ENCODE peak calls at places on chromosomes 12 and 14, in five cellular contexts. B is A549, V is upper lobe of right lung, S is heart left ventricle, L is GM12865. F is an unnamed sample.
A peak's percentile ranks its signal among the peaks of the same experiment; 100 is the strongest.

GRCh38 chr12:110829308-110829707 is 17.5 kb upstream of the CCDC63 start:
- DNase-seq in B (no peak), V (no peak), S (no peak), L (no peak), F (no peak)

GRCh38 chr12:100591979-100592378 is 18.5 kb downstream of the GAS2L3 start:
- DNase-seq in B (no peak), V (no peak), S (no peak), L (no peak), F (no peak)

GRCh38 chr12:47882796-47883546 is 21.8 kb downstream of the VDR start:
- DNase-seq in B (no peak), V (peak; percentile 87), S (no peak), L (peak; percentile 89), F (no peak)

GRCh38 chr12:47753021-47754001 is 5.4 kb downstream of the RAPGEF3 start:
- DNase-seq in B (no peak), V (peak; percentile 92), S (peak; percentile 95), L (peak; percentile 37), F (peak; percentile 22)

GRCh38 chr12:118979763-118980406 is 1.5 kb upstream of the SRRM4 start:
- DNase-seq in B (peak; percentile 80), V (peak; percentile 63), S (peak; percentile 32), L (peak; percentile 76), F (peak; percentile 45)

GRCh38 chr12:53208877-53209463 is 1.9 kb upstream of the ITGB7 start:
- DNase-seq in B (no peak), V (no peak), S (no peak), L (peak; percentile 79), F (peak; percentile 80)

GRCh38 chr12:52661668-52662067 is 9.7 kb upstream of the KRT2 start:
- DNase-seq in B (no peak), V (no peak), S (no peak), L (no peak), F (no peak)

GRCh38 chr12:27822076-27822712 is 42.2 kb upstream of the MANSC4 start:
- DNase-seq in B (peak; percentile 11), V (no peak), S (no peak), L (peak; percentile 92), F (peak; percentile 67)

GRCh38 chr14:104723651-104724406 is at the start of gene ADSS1:
- DNase-seq in B (peak; percentile 74), V (peak; percentile 88), S (peak; percentile 83), L (peak; percentile 62), F (peak; percentile 40)

GRCh38 chr14:103530390-103530789 is 1.4 kb downstream of the TRMT61A start:
- DNase-seq in B (no peak), V (no peak), S (no peak), L (no peak), F (no peak)

GRCh38 chr14:51069065-51069464 is 25.8 kb downstream of the TRIM9 start:
- DNase-seq in B (peak; percentile 26), V (no peak), S (no peak), L (peak; percentile 2), F (no peak)

GRCh38 chr14:91269076-91269991 is 24.8 kb upstream of the GPR68 start:
- DNase-seq in B (no peak), V (no peak), S (peak; percentile 59), L (no peak), F (no peak)

GRCh38 chr12:104137175-104137901 is 672 bp downstream of the NFYB start:
- DNase-seq in B (peak; percentile 48), V (peak; percentile 73), S (peak; percentile 42), L (peak; percentile 68), F (peak; percentile 23)

GRCh38 chr14:68495638-68496114 is 297.2 kb downstream of the ZFP36L1 start:
- DNase-seq in B (no peak), V (no peak), S (no peak), L (peak; percentile 87), F (no peak)

GRCh38 chr14:106530423-106531107 is 1004.2 kb downstream of the TMEM121 start:
- DNase-seq in B (peak; percentile 42), V (no peak), S (no peak), L (peak; percentile 85), F (no peak)

GRCh38 chr12:25518512-25518911 is 34.6 kb downstream of the LMNTD1 start:
- DNase-seq in B (no peak), V (no peak), S (no peak), L (no peak), F (no peak)

GRCh38 chr12:49706351-49707126 is 666 bp downstream of the FMNL3 start:
- DNase-seq in B (no peak), V (peak; percentile 71), S (peak; percentile 55), L (no peak), F (no peak)

GRCh38 chr12:109197327-109197726 is 80.9 kb downstream of the ACACB start:
- DNase-seq in B (peak; percentile 75), V (no peak), S (no peak), L (no peak), F (no peak)

GRCh38 chr12:6613015-6613775 is 6.0 kb upstream of the CHD4 start:
- DNase-seq in B (no peak), V (peak; percentile 87), S (peak; percentile 80), L (peak; percentile 75), F (peak; percentile 95)

GRCh38 chr14:53927171-53927570 is 29.5 kb downstream of the BMP4 start:
- DNase-seq in B (no peak), V (no peak), S (no peak), L (no peak), F (no peak)

DNA sequence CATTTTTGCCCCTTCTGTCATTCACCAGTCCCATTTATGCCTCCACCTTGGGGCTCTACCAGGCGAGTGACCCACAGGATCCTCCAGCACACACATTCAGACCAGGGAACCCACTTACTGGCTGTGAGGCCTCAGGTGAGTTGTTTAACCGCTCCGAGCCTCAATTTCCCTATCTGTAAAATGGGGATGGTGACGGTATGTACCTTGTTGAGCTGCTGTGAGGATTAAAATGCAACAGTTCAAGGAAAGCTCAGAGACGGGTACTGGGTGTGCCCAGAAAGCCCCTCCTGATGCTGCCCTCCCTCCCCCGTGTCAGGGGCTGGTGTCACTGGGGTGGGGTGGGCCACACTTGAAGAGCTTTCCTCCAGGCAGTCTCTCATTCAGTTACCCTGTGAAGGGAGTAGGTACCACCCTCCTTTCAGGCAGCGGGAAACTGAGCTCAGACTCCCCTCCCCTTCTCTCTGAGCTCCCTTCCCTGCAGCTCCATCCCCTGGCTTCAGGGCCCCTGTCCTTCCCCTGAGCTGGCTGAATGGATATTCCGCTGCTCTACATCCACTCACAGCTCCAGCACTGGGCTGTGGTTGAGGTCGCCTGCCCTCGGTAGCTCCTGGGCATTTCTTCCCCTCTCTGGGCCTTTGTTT is 1.4 kb upstream of the SERPINA1 start:
- DNase-seq in B (no peak), V (no peak), S (no peak), L (no peak), F (no peak)
- H3K4me3 ChIP-seq in B (no peak overlapping the region), V (peak overlapping the region; percentile 41), S (no peak overlapping the region), L (no peak overlapping the region), F (peak overlapping the region; percentile 39)

DNA sequence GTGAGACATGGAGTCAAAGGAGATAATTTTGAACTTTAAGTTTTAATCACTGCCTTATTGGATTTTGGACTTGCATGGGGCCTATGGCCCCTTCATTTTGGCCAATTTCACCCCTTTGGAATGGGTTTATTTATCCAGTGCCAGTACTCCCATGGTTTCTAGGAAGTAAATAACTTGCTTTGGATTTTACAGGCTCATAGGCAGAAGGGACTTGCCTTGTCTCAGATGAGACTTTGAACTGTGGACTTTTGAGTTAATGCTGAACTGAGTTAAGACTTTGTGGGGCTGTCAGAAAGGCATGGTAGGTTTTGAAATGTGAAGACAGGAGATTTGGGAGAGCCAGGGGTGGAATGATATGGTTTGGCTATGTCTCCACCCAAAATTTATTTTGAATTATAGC is 448.0 kb downstream of the NAV3 start:
- DNase-seq in B (no peak), V (no peak), S (no peak), L (no peak), F (no peak)
- H3K4me3 ChIP-seq in B (no peak overlapping the region), V (no peak overlapping the region), S (no peak overlapping the region), L (no peak overlapping the region), F (no peak overlapping the region)

DNA sequence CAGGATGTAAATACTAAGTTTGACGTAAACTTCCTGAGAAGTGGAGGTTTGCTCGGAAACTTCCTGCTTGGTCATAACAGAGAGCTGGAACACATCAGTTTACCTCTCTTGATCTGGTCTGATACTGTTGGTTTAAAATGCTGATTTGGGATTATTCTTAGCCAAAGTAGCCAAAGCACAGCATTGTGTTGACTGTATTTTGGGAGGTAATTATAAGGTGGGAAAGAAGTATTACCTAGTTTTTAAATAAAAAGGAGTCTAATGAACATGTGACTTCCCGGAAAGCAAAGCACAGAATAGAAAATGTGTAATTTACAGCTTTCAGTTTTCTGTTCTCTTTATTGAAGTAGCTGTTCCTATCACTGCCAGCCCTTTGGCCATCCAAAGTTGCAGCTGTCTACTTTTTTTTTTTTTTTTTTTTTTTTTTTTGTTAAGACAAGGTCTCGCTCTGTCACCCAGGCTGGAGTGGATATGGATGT is 52.2 kb upstream of the SRP54 start:
- DNase-seq in B (no peak), V (no peak), S (no peak), L (peak; percentile 77), F (no peak)
- H3K4me3 ChIP-seq in B (no peak overlapping the region), V (no peak overlapping the region), S (no peak overlapping the region), L (peak overlapping the region; percentile 48), F (no peak overlapping the region)

GRCh38 chr12:2832550-2833127 is 2.2 kb downstream of the NRIP2 start:
- DNase-seq in B (no peak), V (no peak), S (no peak), L (no peak), F (no peak)
- H3K4me3 ChIP-seq in B (no peak overlapping the region), V (no peak overlapping the region), S (peak overlapping the region; percentile 54), L (no peak overlapping the region), F (no peak overlapping the region)

GRCh38 chr14:64966976-64967375 is 5.2 kb downstream of the RAB15 start:
- DNase-seq in B (no peak), V (peak; percentile 77), S (no peak), L (no peak), F (no peak)

GRCh38 chr14:64968167-64968566 is 4.0 kb downstream of the RAB15 start:
- DNase-seq in B (no peak), V (peak; percentile 36), S (no peak), L (no peak), F (no peak)

GRCh38 chr14:64968651-64969050 is 3.5 kb downstream of the RAB15 start:
- DNase-seq in B (no peak), V (no peak), S (no peak), L (no peak), F (no peak)

GRCh38 chr14:64963611-64964010 is 8.5 kb downstream of the RAB15 start:
- DNase-seq in B (no peak), V (no peak), S (no peak), L (no peak), F (no peak)

GRCh38 chr14:64965356-64966000 is 6.7 kb downstream of the RAB15 start:
- DNase-seq in B (no peak), V (peak; percentile 53), S (no peak), L (no peak), F (no peak)
- H3K4me3 ChIP-seq in B (no peak overlapping the region), V (no peak overlapping the region), S (no peak overlapping the region), L (no peak overlapping the region), F (no peak overlapping the region)

DNA sequence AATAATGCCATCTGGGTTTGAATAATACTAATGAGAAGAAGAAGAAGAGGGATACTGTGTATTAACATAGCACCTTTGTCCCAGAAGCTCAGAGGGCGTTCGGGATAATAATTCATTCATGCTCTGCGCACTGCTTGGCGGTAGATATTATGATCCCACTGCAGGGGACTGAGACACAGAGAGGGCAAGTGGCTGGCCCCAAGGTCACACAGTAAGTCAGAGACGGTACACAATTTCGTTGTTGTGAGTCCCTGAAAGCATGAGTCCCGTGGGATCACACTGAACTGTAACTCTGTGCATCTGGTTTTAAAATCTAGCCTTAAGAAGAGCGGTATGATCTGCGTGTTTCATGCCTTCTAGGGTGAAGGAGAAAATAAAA is 47.9 kb upstream of the PARP11 start:
- DNase-seq in B (no peak), V (no peak), S (no peak), L (no peak), F (no peak)
- H3K4me3 ChIP-seq in B (no peak overlapping the region), V (no peak overlapping the region), S (no peak overlapping the region), L (no peak overlapping the region), F (no peak overlapping the region)

F was measured in HL-60.